ENCODE peak calls at places on chromosomes 13 and 19, in five cellular contexts. Q is sigmoid colon, F is prostate gland, K is endothelial cell of umbilical vein, R is breast epithelium. X is an unnamed sample.

GRCh38 chr13:99907627-99908026 is 63.9 kb downstream of the ZIC5 start:
- DNase-seq in Q (no peak), F (no peak), K (no peak), R (no peak), X (no peak)

GRCh38 chr19:35024095-35024494 is 6.2 kb upstream of the SCN1B start:
- DNase-seq in Q (peak; percentile 62), F (no peak), K (no peak), R (no peak), X (no peak)

GRCh38 chr19:20247016-20247683 is 80.1 kb downstream of the ZNF486 start:
- DNase-seq in Q (no peak), F (peak; percentile 19), K (no peak), R (no peak), X (no peak)

GRCh38 chr19:49189259-49189658 is 31.7 kb downstream of the TRPM4 start:
- DNase-seq in Q (no peak), F (no peak), K (no peak), R (no peak), X (no peak)

GRCh38 chr19:4547303-4548237 is 7.7 kb upstream of the LRG1 start:
- DNase-seq in Q (no peak), F (no peak), K (peak; percentile 26), R (no peak), X (no peak)

GRCh38 chr13:94311893-94312292 is 167.6 kb downstream of the DCT start:
- DNase-seq in Q (no peak), F (no peak), K (peak; percentile 84), R (no peak), X (no peak)

GRCh38 chr13:114203536-114203935 is 24.5 kb downstream of the CFAP97D2 start:
- DNase-seq in Q (no peak), F (no peak), K (no peak), R (no peak), X (no peak)

GRCh38 chr19:54325194-54325621 is 12.2 kb upstream of the LILRA5 start:
- DNase-seq in Q (no peak), F (no peak), K (peak; percentile 51), R (no peak), X (peak; percentile 30)

GRCh38 chr19:58336820-58337219 is 10.0 kb downstream of the ZSCAN22 start:
- DNase-seq in Q (no peak), F (no peak), K (no peak), R (no peak), X (no peak)

GRCh38 chr13:58884810-58885209 is 1253.3 kb downstream of the PCDH17 start:
- DNase-seq in Q (no peak), F (no peak), K (no peak), R (no peak), X (no peak)

GRCh38 chr13:103275079-103275478 is 208.9 kb upstream of the SLC10A2 start:
- DNase-seq in Q (no peak), F (no peak), K (no peak), R (no peak), X (no peak)

GRCh38 chr19:43605875-43606568 is 5.9 kb upstream of the SRRM5 start:
- DNase-seq in Q (no peak), F (no peak), K (no peak), R (no peak), X (no peak)

GRCh38 chr19:30344446-30345425 is 27.4 kb upstream of the ZNF536 start:
- DNase-seq in Q (no peak), F (no peak), K (no peak), R (peak; percentile 28), X (no peak)

GRCh38 chr13:109569938-109570711 is 216.3 kb downstream of the IRS2 start:
- DNase-seq in Q (no peak), F (peak; percentile 60), K (no peak), R (no peak), X (no peak)

GRCh38 chr19:50844296-50844935 is 10.3 kb upstream of the KLK3 start:
- DNase-seq in Q (no peak), F (no peak), K (no peak), R (no peak), X (no peak)

GRCh38 chr19:36775768-36776167 is 3.2 kb upstream of the ZNF850 start:
- DNase-seq in Q (no peak), F (no peak), K (peak; percentile 29), R (peak; percentile 54), X (no peak)

GRCh38 chr13:42876270-42876714 is 94.9 kb downstream of the FAM216B start:
- DNase-seq in Q (no peak), F (no peak), K (no peak), R (no peak), X (no peak)

GRCh38 chr13:66312312-66313087 is 917.6 kb downstream of the PCDH9 start:
- DNase-seq in Q (no peak), F (peak; percentile 68), K (peak; percentile 43), R (no peak), X (peak; percentile 6)

GRCh38 chr13:105491345-105491744 is 1044.1 kb downstream of the EFNB2 start:
- DNase-seq in Q (no peak), F (no peak), K (no peak), R (no peak), X (no peak)

GRCh38 chr19:27774827-27775226 is 1438.1 kb downstream of the UQCRFS1 start:
- DNase-seq in Q (no peak), F (no peak), K (no peak), R (no peak), X (peak; percentile 18)

GRCh38 chr13:113023217-113023597 is 54.2 kb downstream of the MCF2L start:
- DNase-seq in Q (no peak), F (no peak), K (peak; percentile 38), R (no peak), X (peak; percentile 44)

GRCh38 chr19:56837004-56837403 is 3.5 kb downstream of the PEG3 start:
- DNase-seq in Q (no peak), F (no peak), K (no peak), R (no peak), X (peak; percentile 37)

GRCh38 chr13:51502206-51502651 is 49.4 kb upstream of the INTS6 start:
- DNase-seq in Q (no peak), F (no peak), K (no peak), R (no peak), X (no peak)

GRCh38 chr13:41782086-41782485 is 178.8 kb downstream of the VWA8 start:
- DNase-seq in Q (no peak), F (no peak), K (no peak), R (no peak), X (peak; percentile 24)

GRCh38 chr19:35398570-35398969 is 27.7 kb downstream of the GPR42 start:
- DNase-seq in Q (no peak), F (no peak), K (no peak), R (no peak), X (no peak)

GRCh38 chr19:2477141-2477710 is 1.3 kb downstream of the GADD45B start:
- DNase-seq in Q (no peak), F (peak; percentile 47), K (no peak), R (peak; percentile 64), X (no peak)

GRCh38 chr19:2479556-2480194 is 3.7 kb downstream of the GADD45B start:
- DNase-seq in Q (no peak), F (no peak), K (no peak), R (no peak), X (no peak)

GRCh38 chr19:2478756-2479555 is 3.0 kb downstream of the GADD45B start:
- DNase-seq in Q (peak; percentile 95), F (peak; percentile 84), K (peak; percentile 60), R (peak; percentile 90), X (no peak)

GRCh38 chr19:2477732-2478191 is 1.8 kb downstream of the GADD45B start:
- DNase-seq in Q (peak; percentile 81), F (peak; percentile 36), K (peak; percentile 48), R (no peak), X (no peak)

DNA sequence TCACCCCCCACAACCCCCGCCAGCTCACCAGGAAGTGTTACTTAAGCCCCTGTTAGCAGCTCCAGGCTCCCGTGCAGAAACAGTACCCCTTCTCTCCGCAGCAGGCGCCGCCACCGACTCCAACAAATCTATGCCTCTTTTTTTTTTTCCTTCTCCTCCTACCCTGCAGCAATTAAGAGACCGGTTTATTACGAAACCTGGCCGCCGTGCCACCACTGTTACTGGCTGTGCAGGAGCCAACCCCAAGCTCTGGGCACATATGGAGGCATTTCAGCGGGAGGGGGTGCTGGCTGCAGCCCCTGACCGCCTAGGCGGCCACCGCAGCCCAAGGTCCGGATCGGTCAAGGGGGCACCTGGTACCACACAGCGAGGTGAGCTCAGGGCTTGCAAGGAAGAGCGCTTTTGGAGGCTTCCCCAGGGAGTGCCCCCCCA is 2.4 kb downstream of the GADD45B start:
- DNase-seq in Q (peak; percentile 94), F (peak; percentile 89), K (peak; percentile 60), R (peak; percentile 91), X (no peak)
- TF ChIP-seq POLR2AphosphoS5 in Q (peak; percentile 42), F (peak; percentile 78), K (no peak), R (peak; percentile 88), X (no peak)

DNA sequence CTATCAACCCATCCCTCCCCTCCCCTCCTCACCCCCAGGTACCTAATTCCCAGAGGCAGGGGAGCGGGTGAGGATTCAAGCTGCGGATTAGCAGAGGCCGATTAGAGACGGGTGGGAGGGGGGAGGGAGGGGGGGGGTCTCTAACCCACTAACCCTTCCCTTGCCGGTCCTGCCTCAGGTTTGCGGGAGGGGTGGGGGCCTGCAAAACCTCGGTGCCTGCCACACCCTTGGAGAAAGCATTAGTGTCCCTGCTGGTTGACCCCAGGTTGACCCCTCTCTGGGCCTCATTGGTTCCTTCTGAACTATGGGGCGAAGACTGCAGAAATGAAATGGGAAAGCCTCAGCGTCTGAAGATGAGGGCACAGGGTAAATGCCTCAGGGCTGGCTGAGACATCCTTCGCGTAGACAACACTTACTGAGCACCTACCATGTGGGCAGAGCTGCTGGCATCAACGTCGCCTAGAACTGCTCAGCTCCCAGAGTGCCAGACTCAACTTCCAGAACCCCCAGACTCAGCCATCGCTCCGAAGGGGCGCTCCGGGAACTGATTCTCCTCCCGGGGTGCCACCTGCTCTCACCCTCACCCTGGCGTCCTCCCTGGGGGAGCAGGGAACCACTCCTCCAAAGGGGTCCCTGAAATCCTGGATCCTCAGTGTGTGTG is 8.5 kb upstream of the NFIC start:
- DNase-seq in Q (peak; percentile 81), F (no peak), K (no peak), R (no peak), X (no peak)
- TF ChIP-seq POLR2AphosphoS5 in Q (no peak), F (no peak), K (no peak), R (no peak), X (no peak)

GRCh38 chr13:79692846-79693245 is 211.9 kb downstream of the NDFIP2 start:
- DNase-seq in Q (no peak), F (no peak), K (no peak), R (no peak), X (no peak)
- TF ChIP-seq POLR2AphosphoS5 in Q (no peak), F (no peak), K (no peak), R (no peak), X (no peak)

DNA sequence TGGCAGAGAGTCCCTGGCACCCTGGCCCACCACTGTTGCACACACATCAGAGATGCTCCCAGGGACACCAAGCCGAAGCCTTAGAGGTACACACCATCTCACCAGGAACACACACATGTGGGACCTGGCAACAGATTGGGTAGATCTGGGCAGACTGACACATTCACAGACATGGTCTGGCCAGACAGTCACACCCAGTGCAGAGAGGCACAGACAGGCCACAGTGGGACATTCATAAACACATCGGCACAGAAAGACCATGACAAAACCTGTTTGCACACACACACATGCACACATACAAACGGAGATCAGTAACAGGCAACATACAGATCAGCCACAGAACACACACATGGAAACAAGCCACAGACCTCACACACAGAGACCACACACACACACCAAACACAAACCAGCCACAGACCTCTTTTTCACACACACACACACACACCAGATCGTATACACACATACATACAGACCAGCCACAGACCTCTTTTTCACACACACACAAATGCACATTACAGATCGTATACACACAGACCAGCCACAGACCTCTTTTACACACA is 6.3 kb upstream of the JUNB start:
- DNase-seq in Q (no peak), F (peak; percentile 43), K (no peak), R (no peak), X (no peak)
- TF ChIP-seq POLR2AphosphoS5 in Q (no peak), F (peak; percentile 10), K (no peak), R (peak; percentile 1), X (no peak)